ENCODE peak calls at places on chromosome 21, in ten cellular contexts. T, U, Z, O, P, Y, F, E, S and L are unnamed samples.

GRCh38 chr21:43974791-43975468 is 37.2 kb upstream of the TRAPPC10 start:
- ATAC-seq in T (peak), Z (peak), O (peak), P (peak), E (no peak), U (no peak), Y (peak), F (peak), S (peak), L (peak)

GRCh38 chr21:34205811-34206635 is 132.6 kb downstream of the MRPS6 start:
- ATAC-seq in F (no peak), O (no peak), S (no peak), E (no peak), Z (no peak), Y (no peak), U (no peak), P (no peak), T (no peak), L (no peak)

GRCh38 chr21:37374026-37374425 is 7.5 kb downstream of the DYRK1A start:
- ATAC-seq in F (no peak), Y (no peak), E (no peak), P (no peak), U (no peak), T (no peak), Z (no peak), S (no peak), O (no peak), L (no peak)

GRCh38 chr21:28832715-28833061 is 160.0 kb downstream of the LTN1 start:
- ATAC-seq in P (peak), Y (peak), E (no peak), U (no peak), S (peak), F (no peak), O (no peak), Z (peak), T (no peak), L (no peak)

GRCh38 chr21:14843991-14844390 is 220.8 kb downstream of the NRIP1 start:
- ATAC-seq in U (no peak), T (no peak), F (no peak), Z (no peak), Y (no peak), E (no peak), O (no peak), S (no peak), P (no peak), L (no peak)

GRCh38 chr21:35041122-35041521 is 8.0 kb downstream of the RUNX1 start:
- ATAC-seq in P (no peak), O (no peak), U (no peak), Y (no peak), T (no peak), S (no peak), Z (no peak), E (no peak), F (no peak), L (no peak)

GRCh38 chr21:23949493-23949892 is 1657.8 kb downstream of the MRPL39 start:
- ATAC-seq in F (no peak), U (no peak), O (no peak), T (no peak), P (peak), S (no peak), Y (peak), E (no peak), Z (no peak), L (no peak)

GRCh38 chr21:33802458-33802857 is 113.1 kb downstream of the ATP5PO start:
- ATAC-seq in U (peak), E (no peak), F (no peak), Z (no peak), O (no peak), P (no peak), Y (no peak), T (no peak), S (no peak), L (no peak)

GRCh38 chr21:14957836-14958235 is 107.0 kb downstream of the NRIP1 start:
- ATAC-seq in T (no peak), F (no peak), P (no peak), Y (no peak), Z (no peak), E (no peak), S (no peak), U (no peak), O (no peak), L (peak)

GRCh38 chr21:42496839-42497202 is 797 bp upstream of the RSPH1 start:
- ATAC-seq in Z (no peak), P (no peak), S (no peak), E (no peak), F (no peak), T (no peak), Y (no peak), U (peak), O (peak), L (peak)

GRCh38 chr21:44440241-44441040 is 14.9 kb upstream of the LRRC3 start:
- ATAC-seq in S (no peak), Z (no peak), Y (no peak), T (no peak), F (no peak), U (no peak), O (no peak), E (no peak), P (no peak), L (no peak)

GRCh38 chr21:40605094-40605493 is 241.9 kb downstream of the DSCAM start:
- ATAC-seq in U (no peak), F (no peak), S (no peak), P (no peak), T (no peak), E (no peak), Y (no peak), Z (no peak), O (no peak), L (no peak)

GRCh38 chr21:44926364-44927101 is 5.8 kb upstream of the ITGB2 start:
- ATAC-seq in P (peak), E (peak), Z (peak), T (no peak), O (no peak), S (peak), Y (peak), F (no peak), U (no peak), L (no peak)

GRCh38 chr21:39461419-39461818 is 9.6 kb downstream of the SH3BGR start:
- ATAC-seq in Y (no peak), P (peak), S (no peak), Z (peak), O (no peak), U (no peak), T (peak), F (no peak), E (no peak), L (no peak)

GRCh38 chr21:27649323-27649722 is 682.4 kb upstream of the ADAMTS5 start:
- ATAC-seq in U (no peak), F (no peak), Z (no peak), P (no peak), T (peak), O (no peak), S (no peak), E (no peak), Y (no peak), L (peak)

GRCh38 chr21:15730484-15731242 is 881 bp downstream of the USP25 start:
- ATAC-seq in P (no peak), S (no peak), T (no peak), Y (no peak), U (no peak), O (peak), F (no peak), Z (peak), E (peak), L (peak)

GRCh38 chr21:37028579-37028978 is 22.1 kb downstream of the RIPPLY3 start:
- ATAC-seq in Z (no peak), S (no peak), O (no peak), P (no peak), F (no peak), E (no peak), U (no peak), T (no peak), Y (no peak), L (no peak)

GRCh38 chr21:28871388-28872015 is 121.2 kb downstream of the LTN1 start:
- ATAC-seq in P (no peak), E (no peak), S (no peak), Z (no peak), O (no peak), T (no peak), Y (no peak), F (no peak), U (no peak), L (peak)

GRCh38 chr21:43719748-43720538 is 1.0 kb downstream of the PDXK start:
- ATAC-seq in U (peak), Z (peak), T (no peak), P (no peak), O (peak), F (peak), E (no peak), S (peak), Y (peak), L (peak)

GRCh38 chr21:29307718-29308455 is 9.2 kb downstream of the BACH1 start:
- ATAC-seq in S (no peak), O (no peak), T (no peak), Z (no peak), F (no peak), U (no peak), E (no peak), P (peak), Y (no peak), L (no peak)

GRCh38 chr21:35314896-35315582 is 265.9 kb upstream of the RUNX1 start:
- ATAC-seq in O (no peak), Y (no peak), U (peak), E (no peak), Z (no peak), P (no peak), S (no peak), T (no peak), F (no peak), L (no peak)

GRCh38 chr21:34826818-34827217 is 158.0 kb downstream of the CLIC6 start:
- ATAC-seq in Y (no peak), O (peak), E (no peak), P (no peak), T (no peak), U (no peak), S (no peak), Z (no peak), F (no peak), L (no peak)

GRCh38 chr21:45803613-45804340 is 160.3 kb downstream of the PCBP3 start:
- ATAC-seq in U (no peak), Z (no peak), F (no peak), T (no peak), E (no peak), S (no peak), O (peak), P (no peak), Y (no peak), L (no peak)

GRCh38 chr21:28090546-28090945 is 902.1 kb downstream of the LTN1 start:
- ATAC-seq in E (no peak), P (no peak), O (no peak), Z (no peak), T (no peak), F (no peak), U (peak), S (no peak), Y (no peak), L (no peak)

GRCh38 chr21:45309069-45309521 is 21.4 kb upstream of the POFUT2 start:
- ATAC-seq in Y (peak), Z (peak), T (peak), U (peak), S (peak), E (no peak), P (peak), O (peak), F (peak), L (peak)

GRCh38 chr21:33566514-33566913 is 22.0 kb downstream of the DONSON start:
- ATAC-seq in S (no peak), P (peak), T (no peak), Z (peak), O (no peak), Y (no peak), F (no peak), U (no peak), E (no peak), L (no peak)

GRCh38 chr21:46060596-46061061 is 37.3 kb upstream of the COL6A2 start:
- ATAC-seq in O (peak), T (peak), U (peak), P (peak), Y (no peak), S (peak), Z (peak), E (no peak), F (no peak), L (peak)

GRCh38 chr21:41107602-41108001 is 60.4 kb upstream of the BACE2 start:
- ATAC-seq in T (no peak), O (no peak), F (no peak), S (no peak), U (no peak), P (no peak), Y (no peak), Z (no peak), E (no peak), L (no peak)

GRCh38 chr21:38247738-38248509 is 8.9 kb upstream of the KCNJ15 start:
- ATAC-seq in Z (no peak), P (no peak), T (no peak), U (no peak), E (no peak), O (peak), F (no peak), S (no peak), Y (no peak), L (no peak)

GRCh38 chr21:35005825-35006224 is 43.3 kb downstream of the RUNX1 start:
- ATAC-seq in P (no peak), S (no peak), Z (no peak), U (no peak), E (no peak), Y (no peak), F (no peak), O (no peak), T (no peak), L (no peak)

GRCh38 chr21:42309753-42310213 is 5.4 kb downstream of the TFF3 start:
- ATAC-seq in Y (peak), U (peak), P (peak), E (peak), S (peak), Z (peak), F (peak), T (peak), O (peak), L (peak)

GRCh38 chr21:32929633-32930038 is 96.1 kb upstream of the OLIG2 start:
- ATAC-seq in F (no peak), S (peak), Z (peak), U (no peak), O (no peak), Y (peak), T (no peak), P (peak), E (no peak), L (no peak)

GRCh38 chr21:44260791-44261190 is 906 bp downstream of the DNMT3L start:
- ATAC-seq in F (no peak), Y (no peak), T (no peak), U (no peak), O (no peak), E (no peak), P (no peak), Z (no peak), S (no peak), L (no peak)

GRCh38 chr21:35079181-35079580 is 30.1 kb upstream of the RUNX1 start:
- ATAC-seq in O (no peak), F (no peak), S (no peak), U (no peak), E (no peak), Z (no peak), Y (no peak), T (no peak), P (peak), L (no peak)

GRCh38 chr21:42616366-42617340 is 36.8 kb upstream of the PDE9A start:
- ATAC-seq in O (no peak), Y (peak), Z (peak), S (peak), T (no peak), P (no peak), E (peak), U (no peak), F (no peak), L (no peak)